ENCODE peak calls at places on chromosomes 1 and 21, in eight cellular contexts. A is body of pancreas, B is tibial artery, I is GM06990, P is kidney epithelial cell, Q is astrocyte of the spinal cord, G is GM12865, K is GM23338. T is an unnamed sample.

GRCh38 chr1:34113362-34113761 is 51.7 kb downstream of the CSMD2 start:
- DNase-seq in K (peak), I (no peak), Q (no peak), B (no peak), A (peak), P (no peak), G (no peak), T (no peak)

GRCh38 chr1:167439301-167439988 is 78.9 kb downstream of the CD247 start:
- DNase-seq in B (no peak), K (peak), Q (peak), G (peak), A (no peak), I (peak), P (no peak), T (no peak)

GRCh38 chr1:114122891-114123621 is 30.6 kb downstream of the SYT6 start:
- DNase-seq in P (no peak), B (no peak), A (no peak), I (no peak), Q (peak), G (no peak), K (peak), T (no peak)

GRCh38 chr1:61086245-61086644 is 3.9 kb downstream of the NFIA start:
- DNase-seq in Q (no peak), I (no peak), A (no peak), G (no peak), B (no peak), K (no peak), P (no peak), T (no peak)

GRCh38 chr1:55716610-55717009 is 501.4 kb upstream of the USP24 start:
- DNase-seq in Q (peak), A (no peak), G (no peak), I (no peak), P (no peak), K (no peak), B (no peak), T (peak)

GRCh38 chr1:245682638-245683376 is 528.0 kb downstream of the KIF26B start:
- DNase-seq in P (no peak), I (no peak), G (no peak), B (peak), A (no peak), K (no peak), Q (no peak), T (no peak)

GRCh38 chr1:31788825-31789256 is 24.7 kb upstream of the ADGRB2 start:
- DNase-seq in G (no peak), P (no peak), K (no peak), I (no peak), B (no peak), Q (no peak), A (no peak), T (peak)

GRCh38 chr1:227707807-227708206 is 27.3 kb downstream of the JMJD4 start:
- DNase-seq in B (no peak), P (no peak), K (no peak), A (no peak), I (no peak), Q (no peak), G (no peak), T (no peak)

GRCh38 chr1:91761303-91761721 is 124.6 kb downstream of the TGFBR3 start:
- DNase-seq in I (no peak), B (no peak), Q (no peak), G (no peak), A (no peak), K (no peak), P (no peak), T (no peak)

GRCh38 chr1:116368241-116368640 is 4.8 kb upstream of the ATP1A1 start:
- DNase-seq in G (no peak), K (no peak), I (no peak), A (no peak), P (no peak), Q (peak), B (no peak), T (no peak)

GRCh38 chr21:45328198-45329087 is 40.7 kb upstream of the POFUT2 start:
- DNase-seq in A (no peak), I (no peak), P (no peak), K (no peak), Q (no peak), B (peak), G (no peak), T (no peak)

GRCh38 chr1:226001088-226001487 is 1.9 kb upstream of the SDE2 start:
- DNase-seq in G (no peak), Q (no peak), I (no peak), A (no peak), P (no peak), K (no peak), B (no peak), T (no peak)

GRCh38 chr1:234768171-234768568 is 158.2 kb upstream of the IRF2BP2 start:
- DNase-seq in P (no peak), G (peak), A (no peak), B (no peak), K (no peak), I (peak), Q (no peak), T (no peak)

GRCh38 chr1:84574936-84575335 is 696 bp upstream of the CTBS start:
- DNase-seq in Q (no peak), K (no peak), P (no peak), I (no peak), G (no peak), A (no peak), B (no peak), T (no peak)

GRCh38 chr1:1181938-1182410 is 8.3 kb downstream of the TTLL10 start:
- DNase-seq in K (peak), B (no peak), G (no peak), Q (no peak), A (no peak), I (peak), P (no peak), T (no peak)

GRCh38 chr21:35732788-35733187 is 327.5 kb downstream of the SETD4 start:
- DNase-seq in K (no peak), A (no peak), B (no peak), Q (no peak), G (no peak), I (no peak), P (no peak), T (no peak)

GRCh38 chr1:89987170-89987819 is 7.6 kb upstream of the ZNF326 start:
- DNase-seq in G (peak), P (peak), Q (peak), I (no peak), B (no peak), A (peak), K (peak), T (no peak)

GRCh38 chr21:22409571-22409970 is 1411.4 kb downstream of the NCAM2 start:
- DNase-seq in I (no peak), Q (no peak), A (no peak), K (no peak), B (no peak), G (no peak), P (no peak), T (no peak)

GRCh38 chr1:206540044-206540758 is 32.9 kb downstream of the RASSF5 start:
- DNase-seq in Q (no peak), G (no peak), B (peak), P (no peak), I (no peak), A (peak), K (no peak), T (no peak)

GRCh38 chr1:20373286-20373685 is 82.6 kb downstream of the VWA5B1 start:
- DNase-seq in B (no peak), Q (no peak), I (no peak), K (peak), P (no peak), A (no peak), G (no peak), T (no peak)

GRCh38 chr1:5688479-5689077 is 303.6 kb downstream of the NPHP4 start:
- DNase-seq in P (no peak), B (no peak), A (no peak), G (no peak), Q (no peak), K (no peak), I (no peak), T (no peak)

GRCh38 chr1:90835172-90835660 is 118.1 kb upstream of the BARHL2 start:
- DNase-seq in P (no peak), G (no peak), A (no peak), I (no peak), B (no peak), K (peak), Q (peak), T (no peak)

GRCh38 chr1:192261476-192261875 is 55.3 kb upstream of the RGS21 start:
- DNase-seq in I (no peak), K (no peak), P (no peak), Q (no peak), A (no peak), B (no peak), G (no peak), T (no peak)

GRCh38 chr1:18936814-18937481 is 19.5 kb downstream of the IFFO2 start:
- DNase-seq in I (no peak), B (no peak), P (no peak), A (no peak), G (no peak), K (no peak), Q (no peak), T (no peak)

GRCh38 chr1:63902844-63903589 is 129.2 kb downstream of the ROR1 start:
- DNase-seq in I (no peak), A (no peak), Q (no peak), G (no peak), K (no peak), P (no peak), B (peak), T (no peak)

GRCh38 chr1:39663559-39663958 is 8.3 kb downstream of the NT5C1A start:
- DNase-seq in Q (no peak), I (no peak), A (no peak), G (no peak), P (no peak), K (peak), B (no peak), T (no peak)

GRCh38 chr1:203517426-203517974 is 23.5 kb downstream of the OPTC start:
- DNase-seq in I (no peak), P (no peak), G (no peak), B (no peak), A (no peak), Q (no peak), K (no peak), T (no peak)

GRCh38 chr1:232969791-232970190 is 19.4 kb downstream of the NTPCR start:
- DNase-seq in G (no peak), I (no peak), Q (no peak), A (no peak), P (no peak), K (no peak), B (no peak), T (no peak)

GRCh38 chr1:43946244-43947060 is at the start of gene IPO13:
- DNase-seq in K (peak), B (peak), G (peak), P (peak), I (peak), A (peak), Q (peak), T (peak)

GRCh38 chr21:41763398-41763931 is 3.4 kb downstream of the RIPK4 start:
- DNase-seq in K (peak), Q (no peak), P (no peak), B (no peak), A (no peak), I (no peak), G (no peak), T (no peak)

GRCh38 chr1:117167402-117167801 is 43.3 kb downstream of the VTCN1 start:
- DNase-seq in B (no peak), K (no peak), G (no peak), A (no peak), P (no peak), Q (no peak), I (no peak), T (no peak)

GRCh38 chr1:207848234-207848633 is 62.7 kb downstream of the CD34 start:
- DNase-seq in I (no peak), B (no peak), G (peak), Q (peak), P (peak), A (no peak), K (no peak), T (peak)

GRCh38 chr21:45991606-45992301 is 10.2 kb downstream of the COL6A1 start:
- DNase-seq in K (no peak), I (peak), G (no peak), A (no peak), Q (no peak), P (no peak), B (no peak), T (no peak)

GRCh38 chr1:212822956-212823355 is 24.5 kb downstream of the SPATA45 start:
- DNase-seq in P (no peak), K (no peak), G (no peak), B (no peak), A (no peak), Q (no peak), I (no peak), T (no peak)

GRCh38 chr1:236066828-236067386 is 2.0 kb upstream of the NID1 start:
- DNase-seq in I (peak), K (peak), B (peak), Q (no peak), G (peak), A (no peak), P (no peak), T (no peak)
- H3K4me3 ChIP-seq in I (no peak), K (no peak), B (peak), Q (no peak), G (no peak), A (no peak), P (no peak), T (no peak)

GRCh38 chr1:109113787-109114568 is at the start of gene ELAPOR1:
- DNase-seq in I (peak), G (peak), A (peak), B (no peak), Q (no peak), K (peak), P (no peak), T (no peak)
- H3K4me3 ChIP-seq in I (peak), G (no peak), A (peak), B (peak), Q (peak), K (peak), P (no peak), T (peak)

GRCh38 chr1:160207118-160207650 is 2.0 kb downstream of the PEA15 start:
- DNase-seq in I (no peak), Q (no peak), K (no peak), P (no peak), A (no peak), B (no peak), G (no peak), T (no peak)
- H3K4me3 ChIP-seq in I (peak), Q (peak), K (peak), P (no peak), A (no peak), B (no peak), G (no peak), T (peak)

GRCh38 chr1:23977854-23978191 is 2.3 kb downstream of the SRSF10 start:
- DNase-seq in P (no peak), K (no peak), I (no peak), Q (no peak), B (no peak), A (no peak), G (no peak), T (no peak)
- H3K4me3 ChIP-seq in P (peak), K (peak), I (peak), Q (no peak), B (peak), A (no peak), G (peak), T (peak)

GRCh38 chr1:151966061-151966460 is 27.6 kb downstream of the S100A10 start:
- DNase-seq in A (no peak), K (no peak), G (no peak), I (no peak), B (no peak), Q (no peak), P (no peak), T (no peak)
- H3K4me3 ChIP-seq in A (no peak), K (no peak), G (no peak), I (no peak), B (no peak), Q (no peak), P (no peak), T (no peak)

GRCh38 chr1:183012301-183012994 is 10.8 kb upstream of the LAMC1 start:
- DNase-seq in P (no peak), A (no peak), B (no peak), I (no peak), K (no peak), G (no peak), Q (no peak), T (no peak)
- H3K4me3 ChIP-seq in P (no peak), A (no peak), B (no peak), I (no peak), K (no peak), G (no peak), Q (no peak), T (no peak)

GRCh38 chr1:154430903-154431302 is 25.8 kb downstream of the IL6R start:
- DNase-seq in B (no peak), P (no peak), A (no peak), K (peak), I (no peak), Q (no peak), G (no peak), T (no peak)

GRCh38 chr1:154429118-154429517 is 24.0 kb downstream of the IL6R start:
- DNase-seq in B (no peak), K (no peak), G (no peak), Q (no peak), P (no peak), A (no peak), I (no peak), T (no peak)

GRCh38 chr1:154433161-154433681 is 28.1 kb downstream of the IL6R start:
- DNase-seq in Q (no peak), A (no peak), I (no peak), K (no peak), B (no peak), G (no peak), P (no peak), T (no peak)

GRCh38 chr1:154429841-154430611 is 24.9 kb downstream of the IL6R start:
- DNase-seq in G (no peak), I (no peak), A (no peak), P (no peak), Q (no peak), K (no peak), B (no peak), T (no peak)

DNA sequence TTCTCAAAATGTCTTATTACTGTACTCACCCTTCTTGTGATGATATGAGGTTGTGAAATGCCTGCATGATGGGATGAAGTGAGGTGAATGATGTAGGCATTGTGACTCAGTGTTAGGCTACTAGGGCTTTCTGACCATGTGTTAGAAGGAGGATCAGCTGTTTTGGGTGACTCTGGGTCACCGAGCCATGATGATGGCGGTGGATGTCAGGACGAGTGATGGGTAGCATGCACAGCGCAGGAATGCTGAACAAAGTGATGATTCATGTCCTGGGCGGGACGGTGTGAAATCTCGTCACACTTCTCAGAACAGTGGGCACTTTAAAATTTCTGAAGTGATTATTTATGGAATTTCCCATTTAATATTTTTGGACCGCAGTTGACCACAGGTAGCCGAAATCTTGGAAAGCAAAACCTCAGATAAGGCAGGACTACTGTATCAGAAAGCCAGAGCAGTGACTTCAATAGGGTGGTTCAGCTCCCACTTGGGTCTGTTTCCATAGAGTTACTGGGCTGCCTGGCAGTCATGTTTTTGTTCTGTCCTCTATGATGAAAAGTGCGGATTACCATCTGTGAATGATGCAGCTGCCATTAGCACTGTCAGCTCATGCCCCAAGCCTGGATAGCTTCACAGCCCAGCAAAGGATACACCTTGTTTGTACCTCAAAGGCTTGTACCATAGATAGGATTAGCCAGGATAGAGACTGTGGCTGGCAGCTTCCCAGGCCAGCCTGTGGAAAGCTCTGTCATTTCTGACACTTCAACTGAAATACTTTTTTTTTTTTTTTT is 26.6 kb downstream of the IL6R start:
- DNase-seq in P (peak), A (no peak), G (no peak), Q (peak), I (no peak), B (no peak), K (no peak), T (peak)
- H3K4me3 ChIP-seq in P (no peak), A (no peak), G (no peak), Q (no peak), I (no peak), B (no peak), K (no peak), T (no peak)

GRCh38 chr1:220894924-220895256 is 15.6 kb downstream of the HLX start:
- DNase-seq in Q (no peak), K (no peak), B (no peak), I (no peak), P (no peak), A (no peak), G (no peak), T (no peak)
- H3K4me3 ChIP-seq in Q (no peak), K (peak), B (no peak), I (no peak), P (no peak), A (no peak), G (no peak), T (no peak)

GRCh38 chr1:46800742-46801141 is 1.9 kb downstream of the CYP4B1 start:
- DNase-seq in A (no peak), P (no peak), Q (no peak), I (no peak), K (no peak), B (no peak), G (no peak), T (no peak)
- H3K4me3 ChIP-seq in A (no peak), P (no peak), Q (no peak), I (no peak), K (no peak), B (peak), G (no peak), T (no peak)

DNA sequence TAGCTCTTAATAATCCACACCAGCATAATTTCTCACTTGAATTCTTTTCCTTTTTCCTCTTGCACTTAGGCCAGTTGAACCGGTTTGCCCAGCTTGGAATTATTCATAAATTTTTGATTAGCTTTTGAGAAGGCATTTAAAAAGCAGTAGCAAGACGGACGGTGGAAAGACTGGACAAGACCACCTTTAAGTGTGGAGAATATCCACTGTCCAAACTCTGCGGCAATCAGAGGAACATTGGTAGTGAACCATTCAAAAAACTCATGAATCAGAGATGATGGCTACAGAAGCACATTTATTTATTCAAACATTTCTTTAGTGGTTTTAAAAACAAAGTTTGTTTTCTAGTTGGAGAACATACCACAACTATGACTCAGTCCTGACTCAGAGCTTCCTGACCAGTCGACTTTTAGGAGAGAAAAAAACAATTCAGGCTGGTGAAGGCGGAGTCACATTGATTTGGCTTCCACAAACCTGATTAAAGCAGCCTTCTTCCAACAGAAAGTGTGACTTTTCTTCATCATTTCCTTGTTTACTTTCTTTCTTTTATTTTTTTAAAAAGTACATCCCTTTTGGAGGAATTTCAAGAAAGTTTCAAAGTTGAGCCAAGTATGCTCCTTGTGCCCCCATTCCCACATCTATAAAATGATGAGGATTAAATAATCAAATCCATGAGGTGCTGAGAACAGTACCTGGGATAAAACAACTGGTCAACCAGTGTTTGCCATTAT is 128.8 kb downstream of the ADSS2 start:
- DNase-seq in Q (peak), P (peak), G (peak), B (peak), K (peak), I (no peak), A (peak), T (peak)
- H3K4me3 ChIP-seq in Q (no peak), P (no peak), G (no peak), B (peak), K (no peak), I (no peak), A (no peak), T (no peak)

T was measured in skeletal muscle cell.